ENCODE peak calls at places on chromosome 14, in five cellular contexts. L is fibroblast of mammary gland, C is endothelial cell of umbilical vein, I is left lung, Y is astrocyte of the spinal cord. K is an unnamed sample.

GRCh38 chr14:31206536-31207286 is 882 bp downstream of the HECTD1 start:
- DNase-seq in L (no peak), C (peak), I (peak), Y (peak), K (peak)

GRCh38 chr14:102805454-102805891 is 28.2 kb downstream of the TRAF3 start:
- DNase-seq in L (peak), C (no peak), I (no peak), Y (peak), K (peak)

GRCh38 chr14:55976219-55976618 is 142.0 kb upstream of the PELI2 start:
- DNase-seq in L (no peak), C (peak), I (no peak), Y (no peak), K (no peak)

GRCh38 chr14:103594265-103594664 is 31.5 kb downstream of the COA8 start:
- DNase-seq in L (peak), C (no peak), I (no peak), Y (peak), K (peak)

GRCh38 chr14:68552075-68552474 is 240.8 kb downstream of the ZFP36L1 start:
- DNase-seq in L (no peak), C (no peak), I (no peak), Y (no peak), K (no peak)

GRCh38 chr14:94291906-94292525 is 1.1 kb downstream of the SERPINA10 start:
- DNase-seq in L (no peak), C (no peak), I (no peak), Y (no peak), K (no peak)

GRCh38 chr14:62914025-62914424 is 131.2 kb downstream of the KCNH5 start:
- DNase-seq in L (peak), C (no peak), I (no peak), Y (peak), K (peak)

GRCh38 chr14:83096092-83096491 is 1562.4 kb upstream of the SEL1L start:
- DNase-seq in L (peak), C (no peak), I (no peak), Y (peak), K (peak)

GRCh38 chr14:37591941-37592287 is 3.1 kb downstream of the FOXA1 start:
- DNase-seq in L (no peak), C (no peak), I (peak), Y (no peak), K (no peak)

GRCh38 chr14:32206552-32206951 is 3.5 kb upstream of the RNU6-8 start:
- DNase-seq in L (no peak), C (no peak), I (no peak), Y (no peak), K (no peak)

GRCh38 chr14:33992274-33993050 is 41.6 kb upstream of the EGLN3 start:
- DNase-seq in L (no peak), C (no peak), I (no peak), Y (no peak), K (no peak)

GRCh38 chr14:44162197-44162596 is 344.9 kb downstream of the FSCB start:
- DNase-seq in L (no peak), C (no peak), I (peak), Y (no peak), K (no peak)

GRCh38 chr14:28301179-28301578 is 465.4 kb upstream of the FOXG1 start:
- DNase-seq in L (no peak), C (no peak), I (peak), Y (no peak), K (no peak)

GRCh38 chr14:78836777-78837176 is 666.6 kb downstream of the NRXN3 start:
- DNase-seq in L (peak), C (peak), I (no peak), Y (peak), K (peak)

GRCh38 chr14:98999901-99000300 is 272.1 kb downstream of the BCL11B start:
- DNase-seq in L (no peak), C (no peak), I (no peak), Y (no peak), K (no peak)

GRCh38 chr14:42715316-42715715 is 1108.6 kb downstream of the LRFN5 start:
- DNase-seq in L (peak), C (no peak), I (no peak), Y (peak), K (peak)

GRCh38 chr14:24430682-24431568 is 1.2 kb downstream of the KHNYN start:
- DNase-seq in L (peak), C (peak), I (peak), Y (peak), K (peak)

GRCh38 chr14:94405481-94405880 is 17.1 kb upstream of the SERPINA1 start:
- DNase-seq in L (no peak), C (no peak), I (no peak), Y (no peak), K (no peak)

GRCh38 chr14:88463318-88463717 is 77.9 kb downstream of the SPATA7 start:
- DNase-seq in L (peak), C (peak), I (no peak), Y (no peak), K (peak)

GRCh38 chr14:48690349-48690748 is 895.8 kb downstream of the RPS29 start:
- DNase-seq in L (no peak), C (no peak), I (no peak), Y (no peak), K (peak)

GRCh38 chr14:24092110-24092959 is 1.8 kb upstream of the PCK2 start:
- DNase-seq in L (no peak), C (no peak), I (no peak), Y (no peak), K (no peak)

GRCh38 chr14:54815016-54815415 is 87.6 kb downstream of the GCH1 start:
- DNase-seq in L (peak), C (no peak), I (no peak), Y (peak), K (no peak)

GRCh38 chr14:99345472-99345871 is 73.5 kb upstream of the BCL11B start:
- DNase-seq in L (no peak), C (no peak), I (no peak), Y (no peak), K (no peak)

GRCh38 chr14:21987937-21988336 is 314.3 kb upstream of the OR4E1 start:
- DNase-seq in L (peak), C (peak), I (no peak), Y (peak), K (peak)
- TF ChIP-seq CTCF in L (peak), C (peak), I (no peak), Y (peak), K (peak)

GRCh38 chr14:64953310-64953654 is 10.7 kb upstream of the GPX2 start:
- DNase-seq in L (no peak), C (no peak), I (no peak), Y (no peak), K (no peak)

GRCh38 chr14:64951291-64951690 is 8.7 kb upstream of the GPX2 start:
- DNase-seq in L (no peak), C (no peak), I (no peak), Y (no peak), K (no peak)

GRCh38 chr14:64953661-64954060 is 11.1 kb upstream of the GPX2 start:
- DNase-seq in L (no peak), C (no peak), I (no peak), Y (no peak), K (no peak)

GRCh38 chr14:64951724-64952123 is 9.2 kb upstream of the GPX2 start:
- DNase-seq in L (no peak), C (no peak), I (no peak), Y (no peak), K (no peak)

GRCh38 chr14:64952598-64953309 is 10.2 kb upstream of the GPX2 start:
- DNase-seq in L (no peak), C (no peak), I (no peak), Y (peak), K (no peak)
- TF ChIP-seq CTCF in L (no peak), C (no peak), I (no peak), Y (peak), K (no peak)

GRCh38 chr14:71208702-71209357 is 301.6 kb downstream of the PCNX1 start:
- DNase-seq in L (no peak), C (no peak), I (no peak), Y (no peak), K (no peak)
- TF ChIP-seq CTCF in L (peak), C (no peak), I (no peak), Y (no peak), K (peak)

DNA sequence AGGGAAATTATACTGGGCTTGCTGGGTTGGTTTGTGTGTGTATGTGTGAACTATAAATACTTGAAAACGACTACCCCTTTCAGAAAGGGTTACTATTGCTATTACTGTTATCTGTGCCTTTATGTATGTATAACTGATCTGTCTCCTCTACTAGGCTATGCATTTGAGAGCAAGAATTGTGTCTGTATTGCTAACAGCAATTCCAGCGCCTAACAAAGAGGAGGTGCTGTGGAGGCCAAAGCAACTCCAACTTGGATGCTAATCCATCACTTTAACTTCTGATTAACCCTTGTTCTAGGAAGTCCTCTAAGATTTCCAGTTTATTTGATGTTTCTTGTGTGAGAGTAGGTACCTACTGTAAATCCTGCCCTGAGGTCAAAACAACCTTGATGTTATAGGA is 313.9 kb downstream of the PCNX1 start:
- DNase-seq in L (no peak), C (no peak), I (no peak), Y (no peak), K (no peak)
- TF ChIP-seq CTCF in L (no peak), C (no peak), I (no peak), Y (no peak), K (no peak)

DNA sequence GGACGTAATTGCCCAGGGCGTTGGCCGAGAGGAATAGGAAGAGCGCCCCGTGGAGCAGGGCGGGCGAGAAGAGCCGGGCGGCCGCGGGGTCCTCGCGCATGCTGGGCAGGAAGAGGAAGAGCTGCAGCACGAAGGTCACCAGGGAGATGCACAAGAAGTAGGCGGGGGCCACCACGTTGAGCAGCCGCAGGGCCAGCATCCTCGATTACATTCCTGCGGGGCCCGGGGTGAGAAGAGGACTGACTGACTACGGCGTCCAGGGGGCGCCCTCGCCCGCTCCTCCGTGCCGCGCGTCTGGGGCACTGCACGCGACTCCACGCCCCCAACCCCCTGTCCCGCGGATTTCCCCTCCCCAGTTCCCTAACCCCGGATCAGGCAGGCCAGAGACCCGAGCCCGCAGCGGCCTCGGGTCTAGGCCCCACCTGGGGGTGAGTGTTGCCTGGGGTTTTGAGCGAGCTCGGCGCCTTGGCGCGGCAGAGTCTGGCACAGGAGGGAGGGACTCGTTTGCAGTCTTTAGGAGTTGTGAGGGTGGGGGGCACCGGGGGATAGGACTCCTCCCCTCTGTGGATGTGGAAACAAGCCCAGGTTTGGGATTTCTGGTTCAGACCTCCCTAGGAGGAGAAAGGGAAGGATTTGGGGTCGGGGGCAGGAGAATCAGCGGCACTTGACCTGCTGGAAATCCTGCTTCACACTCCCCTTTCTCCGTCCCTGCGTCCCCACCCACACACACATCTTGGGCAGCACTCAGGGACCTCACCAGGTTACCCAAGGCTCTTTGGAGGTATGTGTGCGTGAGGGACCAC is 1.9 kb downstream of the ZDHHC22 start:
- DNase-seq in L (peak), C (no peak), I (peak), Y (no peak), K (peak)
- TF ChIP-seq CTCF in L (peak), C (peak), I (peak), Y (peak), K (peak)

GRCh38 chr14:51131516-51131915 is 36.6 kb upstream of the TRIM9 start:
- DNase-seq in L (no peak), C (no peak), I (no peak), Y (no peak), K (no peak)

GRCh38 chr14:51129130-51129529 is 34.2 kb upstream of the TRIM9 start:
- DNase-seq in L (no peak), C (no peak), I (no peak), Y (no peak), K (no peak)
- TF ChIP-seq CTCF in L (no peak), C (no peak), I (no peak), Y (no peak), K (no peak)

GRCh38 chr14:20683896-20684661 is at the start of gene RNASE4:
- DNase-seq in L (peak), C (peak), I (peak), Y (peak), K (peak)

GRCh38 chr14:20684662-20685456 is 499 bp downstream of the RNASE4 start:
- DNase-seq in L (peak), C (no peak), I (peak), Y (peak), K (peak)

GRCh38 chr14:20682127-20682434 is 2.3 kb upstream of the RNASE4 start:
- DNase-seq in L (no peak), C (no peak), I (peak), Y (no peak), K (no peak)

GRCh38 chr14:20682435-20683124 is 1.8 kb upstream of the RNASE4 start:
- DNase-seq in L (peak), C (peak), I (peak), Y (peak), K (peak)

DNA sequence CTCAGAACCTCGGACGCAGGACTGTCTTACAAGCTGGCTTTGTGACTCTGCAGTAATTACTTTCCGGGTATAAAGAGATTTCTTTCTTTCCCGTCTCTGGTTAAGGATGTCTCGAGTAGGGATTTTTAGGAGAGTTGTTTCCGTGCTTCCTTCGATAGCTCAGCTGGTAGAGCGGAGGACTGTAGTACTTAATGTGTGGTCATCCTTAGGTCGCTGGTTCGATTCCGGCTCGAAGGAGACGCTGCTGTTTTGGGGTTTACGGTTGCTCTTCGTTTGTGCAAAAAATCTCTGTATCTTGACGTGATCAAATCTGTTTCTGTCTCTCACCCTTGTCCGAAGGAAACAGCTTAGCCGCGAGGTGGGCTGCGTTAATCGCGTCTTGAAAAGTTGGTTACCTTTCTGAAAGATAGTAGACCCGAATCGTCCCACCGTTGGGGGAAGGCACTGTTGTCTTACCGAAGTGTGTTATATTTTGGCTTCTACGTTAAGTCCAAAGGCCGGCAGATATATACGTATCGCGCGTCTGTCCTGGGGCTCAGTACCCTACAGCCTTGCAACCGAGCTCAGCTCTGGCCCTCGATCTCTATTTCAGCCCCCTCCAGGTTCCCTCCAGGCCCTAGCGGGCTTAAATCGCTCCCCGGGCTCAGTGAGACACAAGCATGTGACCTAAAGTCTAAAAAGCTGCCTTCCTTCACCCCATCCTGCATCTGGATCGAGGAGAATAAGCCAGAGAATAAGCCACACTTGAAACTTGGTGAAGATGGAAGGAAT is 1.1 kb upstream of the RNASE4 start:
- DNase-seq in L (peak), C (peak), I (peak), Y (peak), K (peak)
- TF ChIP-seq CTCF in L (no peak), C (no peak), I (no peak), Y (no peak), K (no peak)

GRCh38 chr14:38616959-38617358 is 361.1 kb upstream of the CLEC14A start:
- DNase-seq in L (no peak), C (no peak), I (no peak), Y (no peak), K (peak)

GRCh38 chr14:38623661-38624060 is 367.8 kb upstream of the CLEC14A start:
- DNase-seq in L (peak), C (no peak), I (no peak), Y (no peak), K (peak)

DNA sequence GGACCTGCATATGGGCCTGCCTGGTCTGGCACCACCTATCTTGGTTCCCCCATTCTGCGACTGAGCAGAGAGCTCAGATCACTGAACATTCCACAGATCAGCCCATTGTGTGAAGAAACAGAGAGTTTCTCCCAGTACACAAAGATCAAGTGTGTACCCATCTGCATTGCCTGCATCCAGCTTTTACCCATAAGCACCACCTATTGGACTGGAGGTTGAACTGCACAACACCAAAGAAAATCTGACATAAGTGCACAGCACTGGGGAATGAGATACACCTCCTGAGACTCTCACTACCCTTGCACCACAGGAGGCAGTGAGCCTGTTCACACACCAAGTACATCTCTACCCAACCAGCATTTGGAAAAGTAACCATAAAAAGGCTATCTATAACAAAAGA is 362.6 kb upstream of the CLEC14A start:
- DNase-seq in L (no peak), C (no peak), I (no peak), Y (no peak), K (no peak)
- TF ChIP-seq CTCF in L (peak), C (peak), I (no peak), Y (no peak), K (no peak)

DNA sequence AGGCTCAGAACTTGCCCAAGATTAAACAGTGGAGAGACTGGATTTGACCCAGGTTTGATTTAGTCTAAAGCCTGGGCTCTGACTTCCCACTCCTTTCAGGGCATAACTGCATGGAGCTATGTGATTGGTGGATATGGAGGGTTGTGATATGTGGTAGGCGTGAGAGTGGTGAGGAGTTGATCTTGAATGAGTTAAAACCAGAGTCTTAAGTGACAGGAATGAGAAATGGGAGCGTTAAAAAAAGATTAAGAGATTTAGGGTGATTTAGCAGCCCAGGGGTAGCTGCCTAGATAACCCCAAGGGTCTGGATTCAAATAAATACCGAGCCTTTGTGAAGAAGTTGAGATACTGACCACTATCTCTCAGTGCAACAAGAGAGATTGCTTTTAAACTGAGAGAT is 8.4 kb downstream of the SYNDIG1L start:
- DNase-seq in L (no peak), C (no peak), I (no peak), Y (no peak), K (no peak)
- TF ChIP-seq CTCF in L (no peak), C (no peak), I (no peak), Y (no peak), K (no peak)

DNA sequence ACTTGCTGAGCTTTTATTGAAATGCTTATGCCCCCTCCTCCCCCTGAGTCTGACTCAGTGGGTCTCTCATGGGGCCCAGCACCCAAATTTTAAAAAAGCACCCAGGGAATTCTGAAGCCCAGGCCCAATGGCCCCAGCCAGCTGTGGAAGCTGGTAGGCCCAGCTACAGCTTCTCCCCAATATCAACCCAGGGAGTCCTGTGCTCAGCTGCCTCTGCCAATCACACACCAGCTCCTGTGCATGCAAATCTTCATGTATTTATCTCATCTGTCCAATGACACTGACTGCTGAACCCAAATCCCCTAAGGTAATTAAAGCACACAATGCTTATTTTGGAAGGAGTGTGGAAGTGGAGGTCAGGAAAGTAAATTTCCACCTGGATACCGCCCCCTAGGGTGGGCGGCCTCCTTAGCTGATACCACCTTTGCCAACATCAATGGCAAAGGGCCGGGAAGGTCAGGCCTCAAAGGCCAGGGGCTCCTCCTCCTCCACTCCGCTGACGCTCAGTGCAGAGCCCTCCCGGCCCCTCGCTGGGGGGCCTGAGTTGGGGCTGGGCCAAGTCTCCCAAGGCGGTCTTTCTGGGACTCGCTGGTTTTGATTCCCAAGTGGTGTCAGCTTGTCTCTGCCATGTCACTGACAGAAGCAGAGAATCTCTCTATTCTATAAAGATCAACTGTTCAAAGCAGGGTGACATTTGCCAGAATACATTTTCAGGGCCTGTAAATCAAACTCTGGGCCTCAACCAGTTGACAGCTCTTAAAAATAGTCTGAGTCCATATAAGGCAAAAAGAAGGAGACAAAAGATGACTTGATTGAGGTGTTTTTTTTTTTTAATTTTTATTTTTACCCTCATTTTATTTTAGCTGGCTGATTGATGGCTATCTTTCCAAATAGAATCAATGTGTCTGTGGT is 76.0 kb downstream of the CCDC88C start:
- DNase-seq in L (no peak), C (no peak), I (no peak), Y (no peak), K (no peak)
- TF ChIP-seq CTCF in L (no peak), C (no peak), I (no peak), Y (no peak), K (no peak)